ENCODE peak calls at places on chromosomes 3 and 15, in nine cellular contexts. Y is BJ, P is left ventricle myocardium inferior, H is BE2C, X is IMR-90, E is GM13977, S is foreskin keratinocyte, M is AG10803, C is PC-3. L is an unnamed sample.
A peak's percentile ranks its signal among the peaks of the same experiment; 100 is the strongest.

GRCh38 chr3:187025656-187026320 is 95.5 kb downstream of the ST6GAL1 start:
- DNase-seq in Y (no peak), P (no peak), H (peak; percentile 77), X (no peak), E (no peak), S (no peak), M (no peak), C (no peak), L (no peak)

GRCh38 chr15:57398336-57398735 is 22.0 kb downstream of the CGNL1 start:
- DNase-seq in Y (no peak), P (no peak), H (no peak), X (no peak), E (no peak), S (no peak), M (no peak), C (no peak), L (no peak)

GRCh38 chr3:38600551-38600950 is 48.9 kb downstream of the SCN5A start:
- DNase-seq in Y (no peak), P (no peak), H (no peak), X (no peak), E (no peak), S (no peak), M (no peak), C (no peak), L (no peak)

GRCh38 chr3:104437891-104438290 is 928.8 kb upstream of the ALCAM start:
- DNase-seq in Y (no peak), P (no peak), H (no peak), X (peak; percentile 10), E (no peak), S (no peak), M (peak; percentile 76), C (peak; percentile 74), L (no peak)

GRCh38 chr15:29101491-29101890 is 168.1 kb downstream of the NSMCE3 start:
- DNase-seq in Y (no peak), P (no peak), H (no peak), X (no peak), E (no peak), S (no peak), M (no peak), C (no peak), L (no peak)

GRCh38 chr3:76552653-76553052 is 487.2 kb upstream of the ROBO2 start:
- DNase-seq in Y (no peak), P (no peak), H (no peak), X (peak; percentile 40), E (no peak), S (no peak), M (no peak), C (no peak), L (no peak)

GRCh38 chr15:29939404-29939803 is 117.1 kb upstream of the TJP1 start:
- DNase-seq in Y (no peak), P (no peak), H (no peak), X (peak; percentile 47), E (no peak), S (peak; percentile 84), M (peak; percentile 22), C (peak; percentile 82), L (no peak)

GRCh38 chr15:67836477-67836876 is 3.4 kb downstream of the RNU6-1 start:
- DNase-seq in Y (no peak), P (peak; percentile 40), H (peak; percentile 60), X (peak; percentile 33), E (peak; percentile 80), S (no peak), M (peak; percentile 29), C (peak; percentile 62), L (no peak)

GRCh38 chr15:31367730-31368344 is 41.2 kb downstream of the KLF13 start:
- DNase-seq in Y (no peak), P (peak; percentile 39), H (no peak), X (no peak), E (no peak), S (no peak), M (no peak), C (no peak), L (no peak)

GRCh38 chr15:31367021-31367729 is 40.5 kb downstream of the KLF13 start:
- DNase-seq in Y (no peak), P (peak; percentile 32), H (no peak), X (no peak), E (no peak), S (no peak), M (no peak), C (no peak), L (no peak)

GRCh38 chr15:31372635-31373091 is 46.0 kb downstream of the KLF13 start:
- DNase-seq in Y (peak; percentile 53), P (peak; percentile 87), H (peak; percentile 98), X (peak; percentile 74), E (no peak), S (peak; percentile 59), M (peak; percentile 89), C (peak; percentile 26), L (no peak)

GRCh38 chr15:31371520-31372240 is 45.0 kb downstream of the KLF13 start:
- DNase-seq in Y (no peak), P (peak; percentile 25), H (no peak), X (no peak), E (no peak), S (no peak), M (no peak), C (no peak), L (no peak)

DNA sequence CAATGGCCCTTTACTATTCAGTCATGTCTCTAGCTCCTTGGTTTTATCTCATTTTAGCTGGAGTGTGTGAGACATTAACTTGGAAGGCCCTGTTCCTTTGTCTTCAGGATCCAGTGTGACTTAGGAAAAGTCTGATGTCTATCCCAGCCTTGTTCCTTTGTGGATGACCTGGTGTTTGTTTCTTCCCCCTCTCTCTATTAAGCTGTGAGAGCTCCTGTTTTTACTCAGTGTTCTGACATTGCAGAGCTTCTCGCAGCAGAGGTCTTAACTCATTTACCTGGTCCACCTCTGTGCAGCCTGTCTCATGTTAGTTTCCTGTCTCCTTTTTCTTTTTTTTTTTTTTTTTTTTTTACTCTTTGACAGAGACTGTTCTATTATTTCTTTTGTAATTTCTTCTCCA is 43.1 kb downstream of the KLF13 start:
- DNase-seq in Y (no peak), P (no peak), H (no peak), X (no peak), E (no peak), S (no peak), M (no peak), C (no peak), L (no peak)
- TF ChIP-seq CTCF in Y (no peak), P (no peak), H (no peak), X (no peak), E (no peak), S (no peak), M (no peak), C (no peak), L (no peak)

DNA sequence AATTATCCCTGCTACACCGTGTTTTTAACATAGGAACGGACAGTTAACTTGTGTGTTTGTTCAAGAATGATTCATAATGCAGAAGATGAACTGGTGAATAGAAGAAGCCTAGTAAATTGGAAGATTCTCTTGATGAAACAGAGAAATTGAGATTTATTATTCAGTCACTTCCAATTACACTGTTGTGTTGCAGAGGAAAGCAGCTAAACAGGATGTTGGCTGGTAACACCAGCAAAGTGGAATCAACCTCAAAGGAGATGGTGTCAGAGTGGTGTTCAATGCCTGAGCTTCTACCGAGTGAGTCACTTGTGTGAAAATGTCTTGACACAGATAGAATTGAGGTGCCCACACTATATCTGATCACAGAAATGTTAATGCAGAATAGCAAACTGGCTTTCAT is 399.6 kb downstream of the LPP start:
- DNase-seq in Y (no peak), P (no peak), H (no peak), X (no peak), E (no peak), S (no peak), M (no peak), C (peak; percentile 55), L (no peak)
- TF ChIP-seq CTCF in Y (no peak), P (no peak), H (no peak), X (no peak), E (no peak), S (no peak), M (no peak), C (no peak), L (no peak)

GRCh38 chr3:44913868-44914468 is 39.6 kb downstream of the TGM4 start:
- DNase-seq in Y (no peak), P (peak; percentile 56), H (peak; percentile 67), X (peak; percentile 69), E (peak; percentile 77), S (peak; percentile 37), M (peak; percentile 67), C (peak; percentile 87), L (peak; percentile 78)

GRCh38 chr3:44915702-44916438 is 41.5 kb downstream of the TGM4 start:
- DNase-seq in Y (no peak), P (no peak), H (no peak), X (peak; percentile 25), E (no peak), S (no peak), M (peak; percentile 17), C (no peak), L (no peak)

GRCh38 chr3:44918087-44918486 is 43.7 kb downstream of the TGM4 start:
- DNase-seq in Y (no peak), P (no peak), H (no peak), X (no peak), E (no peak), S (no peak), M (no peak), C (no peak), L (no peak)

GRCh38 chr3:44918581-44918980 is 44.2 kb downstream of the TGM4 start:
- DNase-seq in Y (no peak), P (no peak), H (no peak), X (no peak), E (no peak), S (no peak), M (no peak), C (no peak), L (no peak)

DNA sequence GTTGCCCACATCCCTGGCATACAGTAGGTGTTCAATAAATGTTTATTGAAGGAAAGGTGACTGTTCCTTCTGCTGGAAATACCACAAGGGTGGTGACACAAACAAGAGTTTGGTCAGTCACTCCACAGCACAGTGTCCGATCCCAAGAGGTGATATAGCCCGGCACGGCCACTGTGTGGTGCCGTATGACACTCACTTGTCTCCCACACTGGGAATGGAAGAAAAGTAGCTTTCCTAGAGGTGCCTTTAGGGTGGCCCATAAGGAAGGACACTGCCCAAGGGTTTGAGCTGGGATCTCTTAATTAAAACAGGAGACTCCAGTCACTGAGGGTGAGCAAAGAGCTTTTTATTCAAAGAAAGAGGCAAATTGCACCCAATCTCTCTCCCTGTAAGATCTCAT is 40.5 kb downstream of the TGM4 start:
- DNase-seq in Y (no peak), P (no peak), H (no peak), X (no peak), E (no peak), S (no peak), M (no peak), C (peak; percentile 70), L (peak; percentile 44)
- TF ChIP-seq CTCF in Y (peak; percentile 37), P (peak; percentile 38), H (peak; percentile 6), X (peak; percentile 34), E (peak; percentile 30), S (peak; percentile 65), M (peak; percentile 50), C (peak; percentile 77), L (peak; percentile 22)

DNA sequence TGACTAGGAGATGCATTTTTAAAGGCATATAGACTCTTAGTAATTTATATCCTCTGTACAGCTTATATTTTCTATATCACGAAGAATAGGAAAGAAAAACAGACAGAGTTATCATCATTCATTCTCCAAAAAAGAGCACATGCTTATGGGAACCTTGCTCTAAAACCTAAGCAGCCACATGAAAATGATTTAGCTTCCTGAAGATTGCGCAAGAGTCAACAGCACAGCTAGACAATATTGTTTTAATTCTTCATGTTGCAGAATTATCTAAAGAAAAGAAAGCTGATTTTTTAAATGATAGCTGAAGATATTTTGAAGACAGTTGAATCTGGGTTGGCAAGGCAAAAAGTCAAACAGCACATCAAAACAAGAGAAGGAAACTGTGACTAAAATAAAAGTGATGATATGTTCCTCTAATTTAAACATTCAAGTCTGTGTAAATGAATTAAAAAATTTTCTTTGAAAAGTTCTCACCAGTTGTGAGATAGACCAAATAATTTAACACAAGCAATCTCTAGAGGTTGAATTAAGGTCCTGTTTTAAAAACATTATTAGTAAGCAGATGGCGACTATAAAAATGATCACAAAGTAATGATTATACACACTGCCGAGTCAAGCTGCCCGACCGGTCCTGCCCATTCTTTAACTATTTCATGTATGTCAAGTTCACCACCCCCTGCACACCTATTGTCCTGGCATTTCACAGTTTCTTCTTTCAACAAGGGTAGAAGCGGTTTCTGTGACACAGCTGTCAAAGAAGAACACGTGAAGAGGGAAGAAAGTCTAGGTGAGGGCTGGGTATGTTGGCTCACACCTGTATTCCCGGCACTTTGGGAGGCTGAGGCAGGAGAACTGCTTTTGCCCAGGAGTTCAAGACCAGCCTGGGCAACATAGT is 74.2 kb upstream of the BHLHE40 start:
- DNase-seq in Y (no peak), P (no peak), H (no peak), X (peak; percentile 24), E (no peak), S (no peak), M (peak; percentile 64), C (peak; percentile 76), L (peak; percentile 56)
- TF ChIP-seq CTCF in Y (no peak), P (no peak), H (no peak), X (no peak), E (no peak), S (no peak), M (no peak), C (no peak), L (no peak)